ENCODE peak calls at places on chromosomes 2 and 18, in ten cellular contexts. U, W, Z, F, E, R, O, X, C and Q are unnamed samples. For H3K27me3, the result is how much of the 10 kb centered on the place peaks cover.

GRCh38 chr2:68292108-68292710 is 27.5 kb downstream of the CNRIP1 start:
- DNase-seq in U (no peak), W (no peak), Z (no peak), F (no peak), E (peak), R (peak), O (no peak), X (peak), C (peak), Q (no peak)

GRCh38 chr18:50866765-50867164 is 12.2 kb upstream of the ME2 start:
- DNase-seq in U (no peak), W (no peak), Z (no peak), F (no peak), E (no peak), R (no peak), O (no peak), X (peak), C (no peak), Q (no peak)

GRCh38 chr2:10447300-10448207 is 573 bp downstream of the ODC1 start:
- DNase-seq in U (peak), W (no peak), Z (peak), F (no peak), E (no peak), R (peak), O (peak), X (peak), C (peak), Q (no peak)

GRCh38 chr2:70679244-70679643 is 88.8 kb downstream of the ADD2 start:
- DNase-seq in U (peak), W (peak), Z (no peak), F (peak), E (no peak), R (no peak), O (no peak), X (no peak), C (no peak), Q (no peak)

GRCh38 chr2:131029812-131030211 is 63.4 kb downstream of the FAM168B start:
- DNase-seq in U (peak), W (no peak), Z (no peak), F (no peak), E (no peak), R (no peak), O (no peak), X (no peak), C (no peak), Q (no peak)

GRCh38 chr2:70190086-70190412 is 770 bp downstream of the C2orf42 start:
- DNase-seq in U (no peak), W (no peak), Z (no peak), F (no peak), E (no peak), R (no peak), O (no peak), X (no peak), C (no peak), Q (no peak)

GRCh38 chr18:76441668-76442412 is 53.2 kb downstream of the ZNF516 start:
- DNase-seq in U (peak), W (no peak), Z (no peak), F (peak), E (no peak), R (no peak), O (no peak), X (no peak), C (no peak), Q (no peak)

GRCh38 chr2:204317640-204318039 is 227.6 kb upstream of the PARD3B start:
- DNase-seq in U (no peak), W (no peak), Z (no peak), F (no peak), E (no peak), R (no peak), O (no peak), X (no peak), C (no peak), Q (peak)

GRCh38 chr2:231191896-231192872 is 6.2 kb upstream of the ARMC9 start:
- DNase-seq in U (no peak), W (peak), Z (peak), F (peak), E (no peak), R (peak), O (peak), X (peak), C (peak), Q (peak)

GRCh38 chr2:38823386-38823785 is 45.4 kb downstream of the GEMIN6 start:
- DNase-seq in U (no peak), W (no peak), Z (no peak), F (no peak), E (no peak), R (no peak), O (no peak), X (no peak), C (no peak), Q (no peak)

GRCh38 chr2:32805104-32806095 is 141.4 kb upstream of the LTBP1 start:
- DNase-seq in U (no peak), W (no peak), Z (no peak), F (no peak), E (peak), R (peak), O (no peak), X (peak), C (no peak), Q (no peak)

GRCh38 chr2:30807249-30807648 is at the start of gene CAPN13:
- DNase-seq in U (no peak), W (no peak), Z (peak), F (no peak), E (peak), R (no peak), O (no peak), X (no peak), C (peak), Q (peak)
- TF ChIP-seq POLR2A in U (no peak), W (no peak), Z (peak), F (peak), E (no peak), R (no peak), O (peak), X (no peak), C (peak), Q (no peak)

GRCh38 chr2:240205763-240206162 is 65.3 kb upstream of the OTOS start:
- DNase-seq in U (no peak), W (no peak), Z (no peak), F (no peak), E (no peak), R (no peak), O (no peak), X (no peak), C (no peak), Q (no peak)

GRCh38 chr2:240205348-240205747 is 64.9 kb upstream of the OTOS start:
- DNase-seq in U (peak), W (peak), Z (no peak), F (peak), E (no peak), R (no peak), O (peak), X (no peak), C (no peak), Q (no peak)

GRCh38 chr2:240207661-240208060 is 67.2 kb upstream of the OTOS start:
- DNase-seq in U (peak), W (peak), Z (no peak), F (peak), E (no peak), R (no peak), O (no peak), X (no peak), C (no peak), Q (no peak)

GRCh38 chr2:240208096-240208495 is 67.6 kb upstream of the OTOS start:
- DNase-seq in U (peak), W (peak), Z (no peak), F (peak), E (no peak), R (no peak), O (no peak), X (no peak), C (no peak), Q (no peak)

DNA sequence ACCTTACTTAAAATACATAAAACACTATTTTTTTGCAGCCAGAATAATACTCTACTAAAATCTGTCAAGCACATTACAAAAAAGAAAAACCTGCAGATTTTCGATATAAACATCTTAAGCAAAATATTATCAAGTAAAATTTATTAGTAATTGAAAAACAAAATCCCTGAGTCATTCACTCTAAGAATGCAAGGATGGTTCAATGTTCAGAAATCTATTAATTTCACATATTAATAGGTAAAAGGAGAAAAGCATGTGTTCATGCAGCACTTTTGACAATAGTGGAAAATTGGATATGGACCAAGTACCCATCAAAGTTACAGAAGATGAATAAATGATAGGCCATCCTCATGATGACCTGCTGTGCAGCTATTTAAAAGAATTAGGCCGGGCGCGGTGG is 66.2 kb upstream of the OTOS start:
- DNase-seq in U (no peak), W (no peak), Z (no peak), F (no peak), E (no peak), R (no peak), O (no peak), X (no peak), C (no peak), Q (no peak)
- H3K27me3 ChIP-seq in U (under half), W (under half), Z (under half), F (under half), E (under half), R (half or more), O (under half), X (under half), C (under half), Q (under half)

GRCh38 chr2:174039551-174040416 is 74.6 kb upstream of the SP3 start:
- DNase-seq in U (peak), W (peak), Z (peak), F (peak), E (peak), R (peak), O (peak), X (peak), C (peak), Q (peak)
- TF ChIP-seq POLR2AphosphoS5 in U (peak), W (peak), Z (peak), F (peak), E (peak), R (no peak), O (no peak), X (peak), C (peak), Q (peak)

GRCh38 chr2:64652231-64653173 is 1.2 kb downstream of the SERTAD2 start:
- DNase-seq in U (no peak), W (no peak), Z (no peak), F (peak), E (no peak), R (peak), O (no peak), X (peak), C (peak), Q (peak)
- TF ChIP-seq POLR2A in U (no peak), W (peak), Z (no peak), F (no peak), E (no peak), R (no peak), O (no peak), X (no peak), C (peak), Q (no peak)

GRCh38 chr2:176084629-176085119 is 912 bp upstream of the EVX2 start:
- DNase-seq in U (no peak), W (no peak), Z (no peak), F (no peak), E (no peak), R (no peak), O (no peak), X (no peak), C (no peak), Q (no peak)
- H3K27me3 ChIP-seq in U (half or more), W (half or more), Z (half or more), F (half or more), E (under half), R (half or more), O (half or more), X (half or more), C (under half), Q (half or more)

GRCh38 chr2:66509326-66509811 is 74.4 kb downstream of the MEIS1 start:
- DNase-seq in U (no peak), W (no peak), Z (no peak), F (no peak), E (no peak), R (no peak), O (no peak), X (peak), C (no peak), Q (no peak)

GRCh38 chr2:66507673-66508127 is 72.8 kb downstream of the MEIS1 start:
- DNase-seq in U (no peak), W (no peak), Z (no peak), F (no peak), E (no peak), R (no peak), O (peak), X (no peak), C (peak), Q (no peak)

GRCh38 chr2:66506265-66506664 is 71.3 kb downstream of the MEIS1 start:
- DNase-seq in U (no peak), W (no peak), Z (no peak), F (no peak), E (no peak), R (no peak), O (no peak), X (no peak), C (no peak), Q (no peak)

GRCh38 chr2:66512626-66513025 is 77.7 kb downstream of the MEIS1 start:
- DNase-seq in U (no peak), W (no peak), Z (no peak), F (no peak), E (no peak), R (no peak), O (no peak), X (peak), C (no peak), Q (no peak)

GRCh38 chr2:66508358-66509071 is 73.6 kb downstream of the MEIS1 start:
- DNase-seq in U (no peak), W (no peak), Z (no peak), F (no peak), E (no peak), R (no peak), O (no peak), X (peak), C (no peak), Q (no peak)
- TF ChIP-seq POLR2AphosphoS5 in U (no peak), W (no peak), Z (no peak), F (peak), E (no peak), R (no peak), O (no peak), X (no peak), C (no peak), Q (no peak)